ENCODE peak calls at places on chromosome 18, in six cellular contexts. One of them, this sample, is unnamed.
A peak's percentile ranks its signal among the peaks of the same experiment; 100 is the strongest.

GRCh38 chr18:48475635-48476549 is 62.9 kb upstream of the CTIF start:
- DNase-seq in GM13977: peak; percentile 68
- DNase-seq in T-helper 1 cell: no peak
- DNase-seq in fibroblast of villous mesenchyme: peak; percentile 86
- DNase-seq in WERI-Rb-1: peak; percentile 72
- DNase-seq in T-cell: no peak
- DNase-seq in this sample: peak; percentile 65

GRCh38 chr18:55534547-55534946 is 53.4 kb downstream of the TCF4 start:
- DNase-seq in GM13977: no peak
- DNase-seq in T-helper 1 cell: no peak
- DNase-seq in fibroblast of villous mesenchyme: peak; percentile 11
- DNase-seq in WERI-Rb-1: no peak
- DNase-seq in T-cell: no peak
- DNase-seq in this sample: no peak

GRCh38 chr18:59605633-59606192 is 91.5 kb downstream of the CCBE1 start:
- DNase-seq in GM13977: no peak
- DNase-seq in T-helper 1 cell: no peak
- DNase-seq in fibroblast of villous mesenchyme: no peak
- DNase-seq in WERI-Rb-1: no peak
- DNase-seq in T-cell: no peak
- DNase-seq in this sample: no peak

GRCh38 chr18:76822510-76823165 is at the start of gene ZNF236:
- DNase-seq in GM13977: peak; percentile 90
- DNase-seq in T-helper 1 cell: peak; percentile 54
- DNase-seq in fibroblast of villous mesenchyme: peak; percentile 82
- DNase-seq in WERI-Rb-1: peak; percentile 80
- DNase-seq in T-cell: peak; percentile 51
- DNase-seq in this sample: peak; percentile 88

GRCh38 chr18:63319383-63320040 is at the start of gene BCL2:
- DNase-seq in GM13977: no peak
- DNase-seq in T-helper 1 cell: peak; percentile 20
- DNase-seq in fibroblast of villous mesenchyme: peak; percentile 40
- DNase-seq in WERI-Rb-1: peak; percentile 53
- DNase-seq in T-cell: no peak
- DNase-seq in this sample: no peak

GRCh38 chr18:2513616-2514015 is 57.7 kb downstream of the METTL4 start:
- DNase-seq in GM13977: no peak
- DNase-seq in T-helper 1 cell: no peak
- DNase-seq in fibroblast of villous mesenchyme: peak; percentile 60
- DNase-seq in WERI-Rb-1: no peak
- DNase-seq in T-cell: no peak
- DNase-seq in this sample: no peak

GRCh38 chr18:22052405-22053105 is 116.8 kb upstream of the GATA6 start:
- DNase-seq in GM13977: no peak
- DNase-seq in T-helper 1 cell: no peak
- DNase-seq in fibroblast of villous mesenchyme: no peak
- DNase-seq in WERI-Rb-1: no peak
- DNase-seq in T-cell: no peak
- DNase-seq in this sample: no peak

GRCh38 chr18:42053188-42053781 is 98.3 kb downstream of the PIK3C3 start:
- DNase-seq in GM13977: peak; percentile 24
- DNase-seq in T-helper 1 cell: peak; percentile 38
- DNase-seq in fibroblast of villous mesenchyme: peak; percentile 65
- DNase-seq in WERI-Rb-1: peak; percentile 64
- DNase-seq in T-cell: peak; percentile 41
- DNase-seq in this sample: peak; percentile 33

GRCh38 chr18:36905560-36905959 is 76.6 kb downstream of the KIAA1328 start:
- DNase-seq in GM13977: no peak
- DNase-seq in T-helper 1 cell: no peak
- DNase-seq in fibroblast of villous mesenchyme: no peak
- DNase-seq in WERI-Rb-1: no peak
- DNase-seq in T-cell: no peak
- DNase-seq in this sample: no peak

GRCh38 chr18:49677081-49677480 is 115.2 kb downstream of the LIPG start:
- DNase-seq in GM13977: no peak
- DNase-seq in T-helper 1 cell: no peak
- DNase-seq in fibroblast of villous mesenchyme: no peak
- DNase-seq in WERI-Rb-1: no peak
- DNase-seq in T-cell: no peak
- DNase-seq in this sample: no peak

GRCh38 chr18:42675810-42676209 is 439.7 kb downstream of the RIT2 start:
- DNase-seq in GM13977: no peak
- DNase-seq in T-helper 1 cell: no peak
- DNase-seq in fibroblast of villous mesenchyme: no peak
- DNase-seq in WERI-Rb-1: no peak
- DNase-seq in T-cell: no peak
- DNase-seq in this sample: no peak

GRCh38 chr18:68104036-68104435 is 587.5 kb upstream of the DSEL start:
- DNase-seq in GM13977: no peak
- DNase-seq in T-helper 1 cell: no peak
- DNase-seq in fibroblast of villous mesenchyme: peak; percentile 26
- DNase-seq in WERI-Rb-1: no peak
- DNase-seq in T-cell: no peak
- DNase-seq in this sample: no peak

GRCh38 chr18:50586710-50587109 is 26.8 kb downstream of the MAPK4 start:
- DNase-seq in GM13977: no peak
- DNase-seq in T-helper 1 cell: no peak
- DNase-seq in fibroblast of villous mesenchyme: no peak
- DNase-seq in WERI-Rb-1: no peak
- DNase-seq in T-cell: no peak
- DNase-seq in this sample: no peak

GRCh38 chr18:9885170-9886004 is at the start of gene TXNDC2:
- DNase-seq in GM13977: no peak
- DNase-seq in T-helper 1 cell: no peak
- DNase-seq in fibroblast of villous mesenchyme: no peak
- DNase-seq in WERI-Rb-1: no peak
- DNase-seq in T-cell: no peak
- DNase-seq in this sample: no peak

GRCh38 chr18:9755603-9756002 is 47.5 kb downstream of the RAB31 start:
- DNase-seq in GM13977: no peak
- DNase-seq in T-helper 1 cell: no peak
- DNase-seq in fibroblast of villous mesenchyme: no peak
- DNase-seq in WERI-Rb-1: no peak
- DNase-seq in T-cell: no peak
- DNase-seq in this sample: no peak

GRCh38 chr18:50967714-50968661 is at the start of gene ELAC1:
- DNase-seq in GM13977: peak; percentile 91
- DNase-seq in T-helper 1 cell: peak; percentile 38
- DNase-seq in fibroblast of villous mesenchyme: peak; percentile 80
- DNase-seq in WERI-Rb-1: peak; percentile 86
- DNase-seq in T-cell: peak; percentile 46
- DNase-seq in this sample: peak; percentile 90

GRCh38 chr18:23573948-23574431 is 12.3 kb downstream of the NPC1 start:
- DNase-seq in GM13977: no peak
- DNase-seq in T-helper 1 cell: no peak
- DNase-seq in fibroblast of villous mesenchyme: peak; percentile 88
- DNase-seq in WERI-Rb-1: no peak
- DNase-seq in T-cell: no peak
- DNase-seq in this sample: no peak

GRCh38 chr18:70499218-70499691 is 210.4 kb downstream of the SOCS6 start:
- DNase-seq in GM13977: no peak
- DNase-seq in T-helper 1 cell: no peak
- DNase-seq in fibroblast of villous mesenchyme: peak; percentile 1
- DNase-seq in WERI-Rb-1: no peak
- DNase-seq in T-cell: no peak
- DNase-seq in this sample: no peak

GRCh38 chr18:57137847-57138246 is 9.0 kb upstream of the BOD1L2 start:
- DNase-seq in GM13977: no peak
- DNase-seq in T-helper 1 cell: no peak
- DNase-seq in fibroblast of villous mesenchyme: no peak
- DNase-seq in WERI-Rb-1: no peak
- DNase-seq in T-cell: no peak
- DNase-seq in this sample: no peak

GRCh38 chr18:55779461-55779710 is 191.4 kb upstream of the TCF4 start:
- DNase-seq in GM13977: no peak
- DNase-seq in T-helper 1 cell: no peak
- DNase-seq in fibroblast of villous mesenchyme: peak; percentile 27
- DNase-seq in WERI-Rb-1: no peak
- DNase-seq in T-cell: no peak
- DNase-seq in this sample: no peak

GRCh38 chr18:21760321-21760720 is 19.7 kb downstream of the MIB1 start:
- DNase-seq in GM13977: no peak
- DNase-seq in T-helper 1 cell: no peak
- DNase-seq in fibroblast of villous mesenchyme: peak; percentile 80
- DNase-seq in WERI-Rb-1: no peak
- DNase-seq in T-cell: no peak
- DNase-seq in this sample: no peak

GRCh38 chr18:72727776-72728175 is 140.0 kb downstream of the NETO1 start:
- DNase-seq in GM13977: no peak
- DNase-seq in T-helper 1 cell: no peak
- DNase-seq in fibroblast of villous mesenchyme: no peak
- DNase-seq in WERI-Rb-1: no peak
- DNase-seq in T-cell: no peak
- DNase-seq in this sample: no peak

GRCh38 chr18:36441872-36442271 is 144.4 kb downstream of the FHOD3 start:
- DNase-seq in GM13977: no peak
- DNase-seq in T-helper 1 cell: no peak
- DNase-seq in fibroblast of villous mesenchyme: peak; percentile 55
- DNase-seq in WERI-Rb-1: no peak
- DNase-seq in T-cell: no peak
- DNase-seq in this sample: no peak

GRCh38 chr18:36624451-36625167 is 204.2 kb downstream of the TPGS2 start:
- DNase-seq in GM13977: no peak
- DNase-seq in T-helper 1 cell: no peak
- DNase-seq in fibroblast of villous mesenchyme: no peak
- DNase-seq in WERI-Rb-1: peak; percentile 38
- DNase-seq in T-cell: no peak
- DNase-seq in this sample: no peak

GRCh38 chr18:23453657-23454011 is 547 bp downstream of the RIOK3 start:
- DNase-seq in GM13977: no peak
- DNase-seq in T-helper 1 cell: no peak
- DNase-seq in fibroblast of villous mesenchyme: peak; percentile 91
- DNase-seq in WERI-Rb-1: no peak
- DNase-seq in T-cell: no peak
- DNase-seq in this sample: peak; percentile 25

GRCh38 chr18:76396792-76397191 is 98.2 kb downstream of the ZNF516 start:
- DNase-seq in GM13977: no peak
- DNase-seq in T-helper 1 cell: no peak
- DNase-seq in fibroblast of villous mesenchyme: no peak
- DNase-seq in WERI-Rb-1: no peak
- DNase-seq in T-cell: no peak
- DNase-seq in this sample: no peak

GRCh38 chr18:3261393-3262233 is at the start of gene MYL12B:
- DNase-seq in GM13977: peak; percentile 87
- DNase-seq in T-helper 1 cell: peak; percentile 80
- DNase-seq in fibroblast of villous mesenchyme: peak; percentile 76
- DNase-seq in WERI-Rb-1: peak; percentile 71
- DNase-seq in T-cell: peak; percentile 75
- DNase-seq in this sample: peak; percentile 86

GRCh38 chr18:41829648-41830516 is 125.2 kb upstream of the PIK3C3 start:
- DNase-seq in GM13977: no peak
- DNase-seq in T-helper 1 cell: no peak
- DNase-seq in fibroblast of villous mesenchyme: peak; percentile 0
- DNase-seq in WERI-Rb-1: no peak
- DNase-seq in T-cell: no peak
- DNase-seq in this sample: no peak

GRCh38 chr18:48336332-48336731 is 72.9 kb downstream of the ZBTB7C start:
- DNase-seq in GM13977: no peak
- DNase-seq in T-helper 1 cell: no peak
- DNase-seq in fibroblast of villous mesenchyme: peak; percentile 10
- DNase-seq in WERI-Rb-1: no peak
- DNase-seq in T-cell: no peak
- DNase-seq in this sample: no peak

GRCh38 chr18:41170346-41170745 is 784.7 kb upstream of the PIK3C3 start:
- DNase-seq in GM13977: no peak
- DNase-seq in T-helper 1 cell: no peak
- DNase-seq in fibroblast of villous mesenchyme: no peak
- DNase-seq in WERI-Rb-1: no peak
- DNase-seq in T-cell: no peak
- DNase-seq in this sample: no peak

GRCh38 chr18:76805221-76805620 is 17.1 kb upstream of the ZNF236 start:
- DNase-seq in GM13977: no peak
- DNase-seq in T-helper 1 cell: no peak
- DNase-seq in fibroblast of villous mesenchyme: no peak
- DNase-seq in WERI-Rb-1: no peak
- DNase-seq in T-cell: no peak
- DNase-seq in this sample: no peak

GRCh38 chr18:75287006-75287405 is 76.4 kb downstream of the TSHZ1 start:
- DNase-seq in GM13977: no peak
- DNase-seq in T-helper 1 cell: no peak
- DNase-seq in fibroblast of villous mesenchyme: no peak
- DNase-seq in WERI-Rb-1: no peak
- DNase-seq in T-cell: no peak
- DNase-seq in this sample: no peak

GRCh38 chr18:23887493-23887892 is 127.1 kb upstream of the TTC39C start:
- DNase-seq in GM13977: no peak
- DNase-seq in T-helper 1 cell: no peak
- DNase-seq in fibroblast of villous mesenchyme: peak; percentile 28
- DNase-seq in WERI-Rb-1: no peak
- DNase-seq in T-cell: no peak
- DNase-seq in this sample: no peak

GRCh38 chr18:6949800-6950586 is 167.6 kb downstream of the LAMA1 start:
- DNase-seq in GM13977: no peak
- DNase-seq in T-helper 1 cell: no peak
- DNase-seq in fibroblast of villous mesenchyme: no peak
- DNase-seq in WERI-Rb-1: no peak
- DNase-seq in T-cell: no peak
- DNase-seq in this sample: no peak